ENCODE peak calls at places on chromosomes 12 and 14, in eight cellular contexts. W is HCEC 1CT; S is GM10248; M is lower leg skin; R is T-helper 9 cell; O is dorsolateral prefrontal cortex; C is stimulated activated CD8-positive, alpha-beta memory T cell treated with anti-CD3 and anti-CD28 coated beads, Interleukin-4, amount 100 ng/mL, for 24 hours; G is psoas muscle. N is an unnamed sample.

GRCh38 chr14:103803661-103804060 is 43.7 kb downstream of the PPP1R13B start:
- DNase-seq in O (no peak), S (no peak), C (no peak), G (no peak), R (no peak), W (peak), M (no peak), N (no peak)

GRCh38 chr12:107761502-107761904 is 566 bp upstream of the PRDM4 start:
- DNase-seq in W (no peak), C (no peak), O (peak), G (no peak), R (no peak), M (no peak), S (no peak), N (no peak)

GRCh38 chr12:46702581-46703344 is 123.0 kb downstream of the SLC38A4 start:
- DNase-seq in M (no peak), R (no peak), W (peak), C (no peak), G (no peak), O (no peak), S (no peak), N (no peak)

GRCh38 chr12:1533602-1534304 is 60.6 kb downstream of the FBXL14 start:
- DNase-seq in O (no peak), C (peak), S (peak), M (peak), G (no peak), R (no peak), W (peak), N (no peak)

GRCh38 chr14:90293766-90294471 is 37.6 kb downstream of the PSMC1 start:
- DNase-seq in M (peak), S (no peak), R (no peak), G (no peak), O (no peak), C (no peak), W (no peak), N (no peak)

GRCh38 chr12:124767075-124767821 is 96.4 kb downstream of the SCARB1 start:
- DNase-seq in O (peak), M (peak), C (peak), S (peak), G (peak), R (peak), W (peak), N (peak)

GRCh38 chr12:9668141-9669018 is 1.1 kb upstream of the CLEC2D start:
- DNase-seq in G (no peak), M (no peak), S (no peak), W (no peak), C (no peak), R (no peak), O (no peak), N (no peak)

GRCh38 chr14:64247186-64247585 is 47.0 kb downstream of the ESR2 start:
- DNase-seq in S (no peak), O (no peak), G (no peak), R (no peak), M (no peak), C (no peak), W (no peak), N (no peak)

GRCh38 chr12:121610239-121611149 is 15.8 kb upstream of the ORAI1 start:
- DNase-seq in S (no peak), C (no peak), R (no peak), O (no peak), M (no peak), W (peak), G (no peak), N (no peak)

GRCh38 chr14:94171208-94171607 is 2.9 kb upstream of the PPP4R4 start:
- DNase-seq in O (peak), G (peak), R (no peak), C (no peak), S (no peak), M (no peak), W (peak), N (no peak)

GRCh38 chr12:18752947-18753346 is 15.0 kb downstream of the CAPZA3 start:
- DNase-seq in G (no peak), R (no peak), C (no peak), S (no peak), M (no peak), W (no peak), O (no peak), N (no peak)

GRCh38 chr12:79933043-79933442 is 1.9 kb downstream of the PPP1R12A start:
- DNase-seq in S (no peak), R (no peak), G (no peak), W (no peak), C (no peak), M (no peak), O (no peak), N (no peak)

GRCh38 chr12:48169011-48169410 is 11.7 kb upstream of the ASB8 start:
- DNase-seq in W (no peak), C (no peak), M (no peak), G (no peak), S (no peak), O (no peak), R (no peak), N (no peak)

GRCh38 chr14:24692382-24693352 is 58.7 kb upstream of the GZMB start:
- DNase-seq in C (peak), W (no peak), R (no peak), M (no peak), S (no peak), G (no peak), O (no peak), N (no peak)

GRCh38 chr14:35365130-35366047 is 39.2 kb downstream of the NFKBIA start:
- DNase-seq in S (peak), R (no peak), C (peak), G (peak), O (no peak), W (peak), M (peak), N (no peak)

GRCh38 chr12:109115758-109116610 is at the start of gene ACACB:
- DNase-seq in R (no peak), G (peak), W (no peak), C (no peak), M (no peak), O (no peak), S (no peak), N (no peak)

GRCh38 chr12:49644620-49644994 is 21.2 kb downstream of the PRPF40B start:
- DNase-seq in C (peak), M (peak), W (peak), G (peak), O (peak), R (peak), S (peak), N (peak)

GRCh38 chr12:66361703-66362102 is 59.4 kb downstream of the HELB start:
- DNase-seq in W (no peak), R (no peak), G (no peak), M (no peak), O (no peak), S (no peak), C (no peak), N (no peak)

GRCh38 chr12:48084841-48085460 is 20.9 kb downstream of the SENP1 start:
- DNase-seq in W (no peak), M (no peak), O (no peak), G (no peak), S (peak), R (no peak), C (no peak), N (no peak)

GRCh38 chr14:39040529-39040928 is 62.5 kb downstream of the SEC23A start:
- DNase-seq in W (no peak), G (no peak), O (no peak), S (no peak), C (no peak), M (no peak), R (no peak), N (no peak)

GRCh38 chr14:58107947-58108552 is 44.0 kb downstream of the ARMH4 start:
- DNase-seq in S (peak), M (no peak), W (peak), O (peak), G (no peak), C (no peak), R (peak), N (no peak)

GRCh38 chr12:53820503-53820902 is 68.7 kb upstream of the CISTR start:
- DNase-seq in M (no peak), W (peak), S (no peak), G (no peak), R (no peak), O (no peak), C (no peak), N (no peak)

GRCh38 chr12:121537814-121538698 is 42.8 kb downstream of the KDM2B start:
- DNase-seq in W (no peak), O (peak), G (no peak), R (no peak), M (no peak), S (peak), C (no peak), N (no peak)

GRCh38 chr12:116465892-116466291 is 93.3 kb upstream of the MAP1LC3B2 start:
- DNase-seq in R (no peak), M (no peak), O (no peak), C (no peak), G (no peak), W (no peak), S (no peak), N (no peak)

GRCh38 chr12:86772688-86773087 is 516.5 kb upstream of the MGAT4C start:
- DNase-seq in C (no peak), S (no peak), M (no peak), R (no peak), O (no peak), G (no peak), W (peak), N (no peak)

GRCh38 chr14:101980700-101981099 is 16.3 kb downstream of the DYNC1H1 start:
- DNase-seq in G (peak), W (peak), S (peak), O (no peak), M (peak), C (no peak), R (no peak), N (no peak)

GRCh38 chr14:99055816-99056215 is 216.2 kb downstream of the BCL11B start:
- DNase-seq in G (no peak), W (no peak), C (peak), M (peak), R (no peak), S (no peak), O (no peak), N (peak)

GRCh38 chr14:59199614-59200013 is 11.1 kb downstream of the DAAM1 start:
- DNase-seq in O (no peak), R (no peak), W (no peak), M (no peak), C (no peak), S (no peak), G (no peak), N (no peak)

GRCh38 chr12:6360578-6361490 is 14.5 kb downstream of the SCNN1A start:
- DNase-seq in G (no peak), W (no peak), R (no peak), O (no peak), M (no peak), C (no peak), S (no peak), N (no peak)

GRCh38 chr12:124665516-124665915 is 98.1 kb upstream of the NCOR2 start:
- DNase-seq in M (no peak), R (no peak), S (no peak), C (no peak), G (no peak), O (no peak), W (no peak), N (no peak)

N was measured in effector CD8-positive, alpha-beta T cell.